ENCODE peak calls at places on chromosomes 12 and 14, in four cellular contexts. D, W, U and Z are unnamed samples.
A peak's percentile ranks its signal among the peaks of the same experiment; 100 is the strongest.

GRCh38 chr12:94670885-94671284 is 20.5 kb upstream of the TMCC3 start:
- DNase-seq in D (no peak), W (no peak), U (no peak), Z (no peak)

GRCh38 chr14:64544607-64545312 is 4.2 kb downstream of the HSPA2 start:
- DNase-seq in D (no peak), W (no peak), U (no peak), Z (no peak)

GRCh38 chr12:113128802-113129663 is 6.5 kb downstream of the RASAL1 start:
- DNase-seq in D (no peak), W (no peak), U (peak; percentile 19), Z (no peak)

GRCh38 chr12:121295746-121296617 is 527 bp downstream of the CAMKK2 start:
- DNase-seq in D (peak; percentile 83), W (no peak), U (peak; percentile 64), Z (peak; percentile 38)

GRCh38 chr14:52351191-52351560 is 37.1 kb downstream of the PTGER2 start:
- DNase-seq in D (no peak), W (no peak), U (no peak), Z (no peak)

GRCh38 chr12:98440165-98440581 is 75.2 kb upstream of the TMPO start:
- DNase-seq in D (peak; percentile 64), W (no peak), U (no peak), Z (no peak)

GRCh38 chr12:9674226-9674590 is 4.7 kb downstream of the CLEC2D start:
- DNase-seq in D (no peak), W (no peak), U (no peak), Z (no peak)

GRCh38 chr12:93870020-93870795 is 193.0 kb downstream of the CRADD start:
- DNase-seq in D (no peak), W (no peak), U (no peak), Z (no peak)

GRCh38 chr14:32342151-32342853 is 13.2 kb downstream of the AKAP6 start:
- DNase-seq in D (no peak), W (no peak), U (no peak), Z (no peak)

GRCh38 chr14:77296155-77296554 is 24.5 kb downstream of the POMT2 start:
- DNase-seq in D (no peak), W (no peak), U (no peak), Z (no peak)

GRCh38 chr14:77278461-77279230 is 7.6 kb upstream of the NGB start:
- DNase-seq in D (no peak), W (no peak), U (no peak), Z (no peak)

GRCh38 chr12:93622485-93622884 is 50.0 kb downstream of the SOCS2 start:
- DNase-seq in D (no peak), W (no peak), U (no peak), Z (no peak)

GRCh38 chr12:50201987-50202521 is 34.9 kb upstream of the CERS5 start:
- DNase-seq in D (no peak), W (no peak), U (no peak), Z (no peak)

GRCh38 chr14:71006200-71006563 is 98.9 kb downstream of the PCNX1 start:
- DNase-seq in D (no peak), W (no peak), U (no peak), Z (no peak)

GRCh38 chr12:18343708-18344107 is 82.4 kb downstream of the PIK3C2G start:
- DNase-seq in D (no peak), W (no peak), U (no peak), Z (no peak)

GRCh38 chr12:97757431-97758091 is 295.0 kb downstream of the RMST start:
- DNase-seq in D (no peak), W (no peak), U (no peak), Z (no peak)

GRCh38 chr12:26239508-26240328 is 44.3 kb downstream of the SSPN start:
- DNase-seq in D (no peak), W (no peak), U (no peak), Z (no peak)

GRCh38 chr14:56334458-56334857 is 216.2 kb downstream of the PELI2 start:
- DNase-seq in D (no peak), W (no peak), U (no peak), Z (no peak)

GRCh38 chr12:108638141-108638823 is 4.6 kb upstream of the SELPLG start:
- DNase-seq in D (no peak), W (peak; percentile 51), U (no peak), Z (peak; percentile 55)

GRCh38 chr12:76085159-76085868 is 829 bp upstream of the NAP1L1 start:
- DNase-seq in D (no peak), W (no peak), U (peak; percentile 17), Z (no peak)

GRCh38 chr12:127550271-127550670 is 716.7 kb upstream of the TMEM132C start:
- DNase-seq in D (no peak), W (no peak), U (no peak), Z (no peak)

GRCh38 chr14:102891556-102891955 is 30.9 kb upstream of the AMN start:
- DNase-seq in D (no peak), W (no peak), U (no peak), Z (no peak)

GRCh38 chr12:40104461-40105264 is 1.2 kb downstream of the SLC2A13 start:
- DNase-seq in D (peak; percentile 63), W (no peak), U (no peak), Z (no peak)

GRCh38 chr12:124917135-124917840 is 2.8 kb upstream of the UBC start:
- DNase-seq in D (peak; percentile 77), W (peak; percentile 97), U (peak; percentile 83), Z (peak; percentile 95)

GRCh38 chr14:24681056-24681455 is 47.1 kb upstream of the GZMB start:
- DNase-seq in D (no peak), W (no peak), U (no peak), Z (no peak)

GRCh38 chr12:91289881-91290280 is 107.3 kb upstream of the DCN start:
- DNase-seq in D (no peak), W (no peak), U (no peak), Z (no peak)

GRCh38 chr12:124625867-124626675 is 58.7 kb upstream of the NCOR2 start:
- DNase-seq in D (peak; percentile 70), W (no peak), U (no peak), Z (no peak)

GRCh38 chr14:24426912-24427536 is 2.4 kb downstream of the CBLN3 start:
- DNase-seq in D (no peak), W (no peak), U (no peak), Z (peak; percentile 70)

GRCh38 chr12:229441-230191 is 15.7 kb upstream of the SLC6A12 start:
- DNase-seq in D (no peak), W (no peak), U (no peak), Z (no peak)

GRCh38 chr14:61887628-61888027 is 125.4 kb downstream of the SNAPC1 start:
- DNase-seq in D (no peak), W (no peak), U (no peak), Z (no peak)

GRCh38 chr12:114835031-114835430 is 151.1 kb upstream of the TBX3 start:
- DNase-seq in D (no peak), W (no peak), U (no peak), Z (no peak)

GRCh38 chr14:49879683-49880204 is 13.1 kb upstream of the ARF6 start:
- DNase-seq in D (peak; percentile 66), W (peak; percentile 67), U (peak; percentile 65), Z (peak; percentile 67)

GRCh38 chr12:93780115-93780641 is 103.0 kb downstream of the CRADD start:
- DNase-seq in D (no peak), W (no peak), U (no peak), Z (no peak)

GRCh38 chr12:47356129-47356622 is 276.4 kb upstream of the AMIGO2 start:
- DNase-seq in D (no peak), W (no peak), U (no peak), Z (no peak)
- TF ChIP-seq TEAD4 in D (peak; percentile 65), W (no peak), U (no peak), Z (no peak)

GRCh38 chr12:14937014-14937413 is 1.3 kb downstream of the ERP27 start:
- DNase-seq in D (no peak), W (no peak), U (no peak), Z (no peak)

GRCh38 chr12:14937689-14938088 is 648 bp downstream of the ERP27 start:
- DNase-seq in D (no peak), W (no peak), U (no peak), Z (peak; percentile 21)

GRCh38 chr12:14934511-14934910 is 3.8 kb downstream of the ERP27 start:
- DNase-seq in D (no peak), W (no peak), U (no peak), Z (no peak)

GRCh38 chr12:14936224-14936861 is 2.0 kb downstream of the ERP27 start:
- DNase-seq in D (no peak), W (no peak), U (no peak), Z (peak; percentile 59)

GRCh38 chr12:14935031-14935430 is 3.3 kb downstream of the ERP27 start:
- DNase-seq in D (no peak), W (no peak), U (no peak), Z (no peak)
- TF ChIP-seq TEAD4 in D (no peak), W (no peak), U (no peak), Z (no peak)

GRCh38 chr14:68744613-68745012 is 48.3 kb downstream of the ZFP36L1 start:
- DNase-seq in D (no peak), W (no peak), U (no peak), Z (no peak)

GRCh38 chr14:68749487-68750475 is 43.1 kb downstream of the ZFP36L1 start:
- DNase-seq in D (peak; percentile 25), W (no peak), U (no peak), Z (no peak)

GRCh38 chr14:68748691-68749090 is 44.2 kb downstream of the ZFP36L1 start:
- DNase-seq in D (no peak), W (no peak), U (no peak), Z (no peak)

GRCh38 chr14:68748260-68748659 is 44.6 kb downstream of the ZFP36L1 start:
- DNase-seq in D (no peak), W (no peak), U (no peak), Z (no peak)

DNA sequence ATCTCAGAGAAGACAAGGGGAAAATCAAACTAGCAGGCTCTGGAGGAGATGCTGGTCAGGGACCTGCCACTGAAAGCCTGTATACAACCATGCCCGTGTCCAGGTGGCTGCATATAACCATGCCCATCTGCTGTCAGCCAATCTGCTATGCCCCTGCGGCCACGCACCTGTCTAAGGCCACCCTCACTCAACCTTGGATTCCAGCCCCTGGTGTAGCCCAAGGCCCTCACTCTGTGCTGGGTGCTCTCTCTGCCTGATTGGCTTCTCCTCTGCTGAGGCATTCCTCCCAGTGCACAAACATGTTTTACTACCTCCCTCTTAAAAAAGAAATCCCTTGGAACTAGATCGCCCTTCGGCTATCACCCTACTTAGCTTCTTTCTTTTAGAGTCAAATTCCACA is 45.5 kb downstream of the ZFP36L1 start:
- DNase-seq in D (no peak), W (no peak), U (no peak), Z (no peak)
- TF ChIP-seq TEAD4 in D (no peak), W (no peak), U (no peak), Z (no peak)

GRCh38 chr14:105309371-105309770 is 5.2 kb upstream of the PACS2 start:
- DNase-seq in D (no peak), W (no peak), U (peak; percentile 2), Z (no peak)

GRCh38 chr14:105314287-105315185 is at the start of gene PACS2:
- DNase-seq in D (peak; percentile 94), W (peak; percentile 36), U (peak; percentile 98), Z (peak; percentile 63)

GRCh38 chr14:105313381-105314286 is 914 bp upstream of the PACS2 start:
- DNase-seq in D (no peak), W (no peak), U (peak; percentile 70), Z (peak; percentile 47)

GRCh38 chr14:105312973-105313372 is 1.6 kb upstream of the PACS2 start:
- DNase-seq in D (no peak), W (no peak), U (no peak), Z (no peak)

DNA sequence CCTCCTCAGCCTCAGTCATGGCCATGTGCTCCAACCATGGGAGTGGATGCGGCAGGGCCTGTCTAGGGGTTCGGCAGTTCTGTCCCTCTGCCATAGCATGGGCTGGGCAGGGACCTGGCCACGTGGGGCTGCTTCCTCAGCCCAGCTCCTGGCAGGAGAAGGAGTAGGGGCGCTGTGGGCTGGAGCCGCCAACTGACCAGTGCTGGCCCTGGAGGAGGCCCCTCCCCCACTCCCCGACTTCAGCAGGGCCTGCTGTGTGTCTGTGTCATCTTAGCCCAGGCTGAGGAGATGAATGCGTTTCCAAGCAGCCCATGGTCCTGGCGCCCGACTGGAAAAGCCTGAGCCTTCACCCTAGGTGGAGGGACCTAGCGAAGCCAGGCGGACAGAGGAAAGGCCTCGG is 2.7 kb upstream of the PACS2 start:
- DNase-seq in D (no peak), W (no peak), U (peak; percentile 7), Z (no peak)
- TF ChIP-seq TEAD4 in D (no peak), W (no peak), U (no peak), Z (no peak)